ENCODE peak calls at places on chromosome 14, in six cellular contexts. F is astrocyte, O is AG09309, P is testis, X is adrenal gland, D is A673. W is an unnamed sample.

GRCh38 chr14:65846469-65846868 is 433.9 kb downstream of the FUT8 start:
- DNase-seq in P (no peak), D (no peak), X (no peak), F (no peak), O (no peak), W (no peak)

GRCh38 chr14:24992624-24993360 is 57.2 kb downstream of the STXBP6 start:
- DNase-seq in F (no peak), D (no peak), O (no peak), P (no peak), X (no peak), W (no peak)

GRCh38 chr14:75246546-75247285 is 31.9 kb upstream of the FOS start:
- DNase-seq in O (no peak), F (no peak), P (no peak), X (no peak), D (no peak), W (no peak)

GRCh38 chr14:75982724-75983358 is 1.0 kb upstream of the TGFB3 start:
- DNase-seq in O (no peak), P (peak), F (no peak), D (peak), X (peak), W (peak)

GRCh38 chr14:79708991-79709390 is 502.3 kb downstream of the DIO2 start:
- DNase-seq in F (peak), O (no peak), X (no peak), D (no peak), P (no peak), W (no peak)

GRCh38 chr14:22974530-22975313 is 7.6 kb downstream of the AJUBA start:
- DNase-seq in O (no peak), X (no peak), F (no peak), P (no peak), D (no peak), W (no peak)

GRCh38 chr14:32986791-32987545 is 48.3 kb downstream of the NPAS3 start:
- DNase-seq in X (no peak), P (peak), F (peak), D (peak), O (no peak), W (peak)

GRCh38 chr14:65223636-65224035 is 121.3 kb upstream of the MAX start:
- DNase-seq in P (no peak), D (no peak), O (no peak), F (no peak), X (no peak), W (no peak)

GRCh38 chr14:32038876-32039275 is 38.2 kb upstream of the ARHGAP5 start:
- DNase-seq in D (no peak), P (no peak), X (no peak), F (peak), O (no peak), W (no peak)

GRCh38 chr14:102759416-102759815 is 17.8 kb upstream of the TRAF3 start:
- DNase-seq in F (no peak), O (no peak), X (no peak), P (no peak), D (peak), W (no peak)

GRCh38 chr14:59236195-59236594 is 47.7 kb downstream of the DAAM1 start:
- DNase-seq in F (no peak), D (no peak), X (no peak), O (no peak), P (peak), W (no peak)

GRCh38 chr14:95034806-95035205 is 122.5 kb downstream of the DICER1 start:
- DNase-seq in D (no peak), P (no peak), X (no peak), F (no peak), O (no peak), W (no peak)

GRCh38 chr14:50047274-50047676 is 69.1 kb downstream of the VCPKMT start:
- DNase-seq in D (no peak), O (no peak), P (no peak), F (no peak), X (no peak), W (no peak)

GRCh38 chr14:98345186-98345585 is 926.8 kb downstream of the BCL11B start:
- DNase-seq in P (no peak), D (no peak), X (no peak), O (no peak), F (peak), W (no peak)

GRCh38 chr14:102993523-102993922 is 63.8 kb downstream of the CDC42BPB start:
- DNase-seq in F (peak), P (no peak), D (no peak), O (peak), X (no peak), W (peak)

GRCh38 chr14:82403972-82404371 is 870.3 kb upstream of the SEL1L start:
- DNase-seq in F (no peak), P (no peak), O (no peak), D (no peak), X (no peak), W (no peak)

GRCh38 chr14:79596531-79596930 is 614.8 kb downstream of the DIO2 start:
- DNase-seq in D (no peak), X (no peak), O (peak), P (no peak), F (peak), W (peak)

GRCh38 chr14:32571995-32572866 is 243.1 kb downstream of the AKAP6 start:
- DNase-seq in P (no peak), O (no peak), F (no peak), X (no peak), D (no peak), W (no peak)

GRCh38 chr14:49879683-49880204 is 13.1 kb upstream of the ARF6 start:
- DNase-seq in X (peak), F (peak), D (peak), O (no peak), P (peak), W (peak)

GRCh38 chr14:84006643-84007137 is 1523.3 kb upstream of the FLRT2 start:
- DNase-seq in X (peak), P (no peak), F (no peak), O (no peak), D (peak), W (no peak)

GRCh38 chr14:104114421-104115130 is 23.8 kb upstream of the KIF26A start:
- DNase-seq in D (no peak), F (no peak), X (no peak), P (no peak), O (no peak), W (no peak)

GRCh38 chr14:98580131-98580678 is 691.8 kb downstream of the BCL11B start:
- DNase-seq in X (no peak), D (peak), F (peak), O (no peak), P (no peak), W (peak)

DNA sequence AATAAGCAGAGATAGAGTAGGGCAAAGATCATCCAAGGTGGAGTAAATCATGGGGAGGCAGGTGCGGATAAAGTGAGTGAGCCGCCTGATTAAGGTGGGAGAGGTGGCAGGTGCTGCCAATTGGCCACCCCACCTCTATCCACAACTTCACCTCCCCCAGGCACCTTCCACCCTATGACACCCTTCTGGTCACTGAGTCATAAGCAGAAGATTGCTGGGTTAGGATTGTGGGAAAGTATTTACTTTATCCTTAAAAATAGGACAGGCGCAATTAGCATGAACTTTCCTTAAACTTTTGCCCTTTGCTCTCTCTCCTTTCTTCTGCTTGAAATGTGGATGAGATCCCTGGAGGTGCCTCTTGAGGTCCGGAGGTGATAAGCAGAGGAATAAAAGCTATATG is 14.9 kb upstream of the BMP4 start:
- DNase-seq in D (no peak), X (no peak), P (no peak), O (no peak), F (no peak), W (no peak)
- TF ChIP-seq CTCF in D (no peak), X (no peak), P (no peak), O (no peak), F (no peak), W (no peak)

GRCh38 chr14:68977741-68978549 is 1.2 kb downstream of the ACTN1 start:
- DNase-seq in X (peak), O (peak), D (peak), P (peak), F (peak), W (peak)
- H3K4me3 ChIP-seq in X (peak), O (peak), D (peak), P (peak), F (peak), W (peak)

GRCh38 chr14:99741227-99741976 is 51.8 kb upstream of the EML1 start:
- DNase-seq in D (no peak), O (no peak), F (no peak), X (no peak), P (no peak), W (no peak)

GRCh38 chr14:99744873-99745224 is 48.4 kb upstream of the EML1 start:
- DNase-seq in X (no peak), O (no peak), P (no peak), F (no peak), D (no peak), W (no peak)

GRCh38 chr14:99744199-99744872 is 48.9 kb upstream of the EML1 start:
- DNase-seq in O (peak), X (no peak), D (no peak), P (no peak), F (peak), W (peak)

GRCh38 chr14:99742074-99742473 is 51.1 kb upstream of the EML1 start:
- DNase-seq in O (no peak), P (no peak), D (no peak), F (no peak), X (no peak), W (no peak)

GRCh38 chr14:99742509-99743487 is 50.4 kb upstream of the EML1 start:
- DNase-seq in D (no peak), P (no peak), X (no peak), F (no peak), O (no peak), W (no peak)
- TF ChIP-seq CTCF in D (no peak), P (no peak), X (no peak), F (no peak), O (no peak), W (no peak)

GRCh38 chr14:63726499-63726898 is 1.4 kb downstream of the SGPP1 start:
- DNase-seq in F (no peak), X (no peak), P (no peak), D (no peak), O (no peak), W (no peak)
- H3K4me3 ChIP-seq in F (peak), X (peak), P (peak), D (peak), O (peak), W (peak)

DNA sequence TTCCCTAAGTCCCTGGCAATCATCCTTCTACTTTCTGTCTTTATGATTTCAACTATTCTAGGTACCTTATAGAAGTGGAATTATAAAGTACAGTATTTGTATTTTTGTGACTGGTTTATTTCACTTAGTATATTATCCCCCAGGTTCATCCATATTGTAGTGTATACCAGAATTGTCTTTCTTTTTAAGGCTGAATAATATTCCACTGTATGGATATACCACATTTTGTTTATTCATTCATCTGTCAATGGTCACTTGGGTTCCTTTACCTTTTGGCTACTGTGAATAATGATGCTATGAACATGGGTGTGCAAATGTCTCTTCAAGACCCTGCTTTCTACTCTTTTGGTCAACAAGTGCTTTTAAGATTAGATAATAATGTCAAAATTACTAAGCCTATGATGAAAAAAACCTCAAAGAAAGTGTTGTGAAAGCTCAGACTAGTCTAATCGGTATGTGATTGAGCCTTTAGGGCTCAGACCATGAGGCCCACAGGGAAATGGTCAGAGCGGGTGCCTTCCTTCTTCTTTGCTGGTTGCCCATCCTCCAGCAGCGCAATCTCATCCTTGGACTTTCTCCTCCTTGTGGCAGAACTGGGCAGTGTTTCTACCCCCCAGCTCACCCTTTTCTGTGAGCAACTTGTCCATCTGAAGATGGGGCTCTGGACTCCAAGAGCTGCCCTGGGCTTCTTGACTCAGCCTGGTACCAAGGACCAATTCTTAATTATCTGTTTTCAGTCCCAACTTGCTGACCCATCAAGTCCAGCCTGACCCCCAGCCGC is 105.4 kb downstream of the TTC8 start:
- DNase-seq in P (no peak), D (peak), F (no peak), O (no peak), X (no peak), W (no peak)
- TF ChIP-seq CTCF in P (no peak), D (peak), F (no peak), O (peak), X (no peak), W (peak)

GRCh38 chr14:29927596-29928341 is at the start of gene PRKD1:
- DNase-seq in P (peak), F (peak), O (no peak), D (peak), X (peak), W (peak)

GRCh38 chr14:29928342-29928640 is 644 bp upstream of the PRKD1 start:
- DNase-seq in O (no peak), P (no peak), D (peak), X (no peak), F (no peak), W (no peak)

GRCh38 chr14:29926228-29926627 is 1.4 kb downstream of the PRKD1 start:
- DNase-seq in O (no peak), F (no peak), X (no peak), D (no peak), P (no peak), W (no peak)

GRCh38 chr14:29925736-29926135 is 1.9 kb downstream of the PRKD1 start:
- DNase-seq in X (no peak), F (peak), D (no peak), P (no peak), O (no peak), W (peak)

GRCh38 chr14:29926701-29927595 is 699 bp downstream of the PRKD1 start:
- DNase-seq in O (no peak), F (peak), D (peak), X (peak), P (peak), W (peak)
- H3K4me3 ChIP-seq in O (peak), F (peak), D (peak), X (peak), P (peak), W (peak)

GRCh38 chr14:90266441-90267154 is 10.2 kb downstream of the PSMC1 start:
- DNase-seq in P (no peak), O (no peak), X (no peak), F (no peak), D (no peak), W (no peak)

GRCh38 chr14:90263748-90264449 is 7.5 kb downstream of the PSMC1 start:
- DNase-seq in O (no peak), F (no peak), P (no peak), D (no peak), X (no peak), W (no peak)
- TF ChIP-seq CTCF in O (no peak), F (no peak), P (no peak), D (no peak), X (no peak), W (no peak)

GRCh38 chr14:51431033-51431709 is 191.1 kb downstream of the TMX1 start:
- DNase-seq in F (no peak), P (no peak), X (no peak), D (no peak), O (no peak), W (no peak)

GRCh38 chr14:51430079-51430478 is 190.0 kb downstream of the TMX1 start:
- DNase-seq in D (no peak), O (no peak), X (no peak), F (no peak), P (no peak), W (no peak)

GRCh38 chr14:51431741-51432140 is 191.7 kb downstream of the TMX1 start:
- DNase-seq in D (no peak), P (no peak), O (no peak), F (no peak), X (no peak), W (no peak)

GRCh38 chr14:51428981-51429380 is 188.9 kb downstream of the TMX1 start:
- DNase-seq in O (no peak), D (no peak), F (no peak), P (no peak), X (no peak), W (no peak)

DNA sequence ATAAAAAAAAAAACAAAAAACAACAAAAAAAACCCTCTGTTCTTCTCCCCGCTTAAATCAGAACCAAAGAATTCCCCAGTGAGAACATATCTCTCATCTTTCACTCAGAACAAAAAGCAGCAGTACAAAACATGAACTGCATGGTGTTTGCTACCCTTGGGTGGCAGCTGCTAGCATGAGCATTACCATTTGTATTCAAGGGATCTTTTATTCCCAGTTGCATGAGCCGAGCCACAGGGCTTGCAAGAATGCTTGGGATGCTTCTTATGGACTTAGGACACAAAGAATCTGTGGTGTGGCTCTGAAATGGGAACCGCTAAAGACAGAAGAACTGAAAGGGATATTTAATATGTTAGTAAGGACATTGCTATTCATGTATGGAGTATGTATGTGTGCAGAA is 190.6 kb downstream of the TMX1 start:
- DNase-seq in D (no peak), O (no peak), X (no peak), F (peak), P (no peak), W (peak)
- H3K4me3 ChIP-seq in D (no peak), O (no peak), X (no peak), F (no peak), P (no peak), W (no peak)

DNA sequence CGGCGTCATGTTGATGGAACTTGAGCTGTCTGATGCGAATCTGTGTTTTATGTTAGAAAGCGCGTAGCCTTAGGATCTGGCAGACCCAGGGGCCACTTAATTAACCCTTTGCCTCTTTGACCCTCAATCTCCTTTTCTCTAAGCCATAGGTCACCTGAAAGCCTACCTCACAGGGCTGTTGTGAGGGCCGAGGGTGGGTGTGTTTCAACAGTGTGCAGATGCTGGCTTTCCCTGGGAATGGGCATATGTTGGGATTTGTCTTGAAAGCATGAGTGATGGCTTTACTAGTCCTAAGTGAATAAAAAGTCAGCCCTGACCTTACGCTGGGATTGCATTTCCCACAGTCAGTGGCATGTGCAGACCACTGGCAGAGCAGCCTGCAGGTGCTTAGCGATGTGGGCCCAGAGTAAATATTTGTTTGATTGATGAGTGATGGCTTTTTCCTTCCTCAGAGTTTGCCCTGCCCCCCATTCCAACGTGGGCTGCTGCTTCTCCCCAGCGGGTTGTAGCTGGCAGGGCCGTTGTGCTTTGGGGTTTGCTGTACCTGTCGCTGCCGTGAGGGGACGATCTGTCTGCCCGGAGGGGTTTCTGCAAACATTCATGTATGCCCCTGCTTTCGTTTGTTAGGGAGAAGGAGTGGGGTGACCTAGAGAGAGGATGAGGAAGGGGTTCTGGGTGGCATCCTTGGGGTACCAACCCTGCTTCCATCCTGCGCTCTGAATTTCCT is 31.4 kb downstream of the MEG3 start:
- DNase-seq in D (no peak), P (no peak), X (no peak), F (no peak), O (no peak), W (no peak)
- TF ChIP-seq CTCF in D (no peak), P (no peak), X (no peak), F (no peak), O (no peak), W (no peak)

GRCh38 chr14:46573518-46573917 is 78.1 kb downstream of the RPL10L start:
- DNase-seq in X (no peak), D (no peak), P (no peak), O (no peak), F (no peak), W (no peak)
- H3K4me3 ChIP-seq in X (no peak), D (no peak), P (no peak), O (no peak), F (no peak), W (no peak)

W was measured in AG10803.